ENCODE peak calls at places on chromosome 16, in six cellular contexts. Y is neuronal stem cell, Z is IMR-90, O is H9, P is mesenchymal stem cell, J is trophoblast cell. V is an unnamed sample.

GRCh38 chr16:2897110-2897509 is 14.1 kb downstream of the FLYWCH2 start:
- DNase-seq in P (peak), Z (peak), O (no peak), Y (no peak), J (no peak), V (no peak)

GRCh38 chr16:48918520-48919258 is 308.7 kb upstream of the N4BP1 start:
- DNase-seq in J (peak), O (no peak), Z (no peak), P (no peak), Y (no peak), V (no peak)

GRCh38 chr16:54526916-54527315 is 240.3 kb upstream of the IRX3 start:
- DNase-seq in Z (no peak), Y (no peak), J (peak), O (no peak), P (peak), V (no peak)

GRCh38 chr16:84091460-84091859 is 25.3 kb downstream of the MBTPS1 start:
- DNase-seq in J (no peak), P (no peak), Y (no peak), Z (no peak), O (no peak), V (no peak)

GRCh38 chr16:11560701-11561439 is 25.8 kb downstream of the LITAF start:
- DNase-seq in J (peak), P (peak), Y (no peak), O (no peak), Z (no peak), V (no peak)

GRCh38 chr16:14109077-14109775 is 38.1 kb downstream of the MRTFB start:
- DNase-seq in Z (no peak), Y (no peak), O (no peak), P (no peak), J (no peak), V (no peak)

GRCh38 chr16:23847938-23848337 is 12.2 kb downstream of the PRKCB start:
- DNase-seq in Y (no peak), O (no peak), P (no peak), Z (no peak), J (no peak), V (no peak)

GRCh38 chr16:71894229-71894920 is 956 bp upstream of the IST1 start:
- DNase-seq in Z (peak), P (peak), J (peak), O (peak), Y (peak), V (peak)

GRCh38 chr16:10180042-10180770 is 2.0 kb downstream of the GRIN2A start:
- DNase-seq in Y (no peak), P (no peak), O (no peak), J (no peak), Z (no peak), V (no peak)

GRCh38 chr16:88428156-88428555 is 24.9 kb upstream of the ZFPM1 start:
- DNase-seq in J (no peak), Z (no peak), O (no peak), Y (no peak), P (no peak), V (no peak)

GRCh38 chr16:53817117-53817516 is 113.2 kb downstream of the FTO start:
- DNase-seq in O (no peak), P (peak), J (peak), Y (no peak), Z (peak), V (no peak)

GRCh38 chr16:56281256-56281805 is 90.0 kb downstream of the GNAO1 start:
- DNase-seq in O (peak), P (no peak), J (peak), Y (peak), Z (no peak), V (peak)

GRCh38 chr16:87848676-87849345 is 20.5 kb downstream of the SLC7A5 start:
- DNase-seq in P (no peak), O (no peak), J (no peak), Y (no peak), Z (no peak), V (no peak)

GRCh38 chr16:3672571-3673041 is 18.1 kb downstream of the DNASE1 start:
- DNase-seq in P (no peak), Y (no peak), Z (no peak), J (no peak), O (no peak), V (no peak)

GRCh38 chr16:75379339-75379738 is 54.0 kb downstream of the CFDP1 start:
- DNase-seq in J (no peak), Y (no peak), P (no peak), O (no peak), Z (no peak), V (no peak)

GRCh38 chr16:51408357-51408756 is 257.3 kb upstream of the SALL1 start:
- DNase-seq in J (no peak), O (no peak), Z (peak), P (peak), Y (no peak), V (no peak)

GRCh38 chr16:17038415-17038814 is 432.3 kb downstream of the XYLT1 start:
- DNase-seq in O (no peak), Y (no peak), P (no peak), J (no peak), Z (no peak), V (no peak)

GRCh38 chr16:25084797-25085196 is 26.7 kb upstream of the LCMT1 start:
- DNase-seq in O (no peak), J (no peak), P (no peak), Z (no peak), Y (no peak), V (no peak)

GRCh38 chr16:10979717-10980601 is 35.6 kb downstream of the CLEC16A start:
- DNase-seq in Y (no peak), O (peak), J (no peak), P (no peak), Z (no peak), V (no peak)

GRCh38 chr16:75343311-75343710 is 90.0 kb downstream of the CFDP1 start:
- DNase-seq in O (no peak), J (no peak), Z (no peak), Y (no peak), P (no peak), V (no peak)

GRCh38 chr16:27972500-27972899 is 91.0 kb downstream of the GSG1L start:
- DNase-seq in P (peak), O (peak), J (peak), Z (peak), Y (peak), V (no peak)

GRCh38 chr16:72380283-72380682 is 208.3 kb upstream of the PMFBP1 start:
- DNase-seq in J (no peak), P (no peak), O (no peak), Y (no peak), Z (no peak), V (no peak)

GRCh38 chr16:27374794-27375499 is 27.0 kb upstream of the IL21R start:
- DNase-seq in Y (peak), O (peak), Z (peak), P (peak), J (peak), V (peak)

GRCh38 chr16:1279945-1280589 is 24.2 kb downstream of the TPSD1 start:
- DNase-seq in Y (no peak), P (no peak), Z (no peak), J (no peak), O (no peak), V (no peak)

GRCh38 chr16:3998793-3999478 is 117.3 kb downstream of the ADCY9 start:
- DNase-seq in Y (no peak), O (no peak), Z (peak), P (peak), J (peak), V (no peak)

GRCh38 chr16:30031477-30031918 is 427 bp upstream of the TLCD3B start:
- DNase-seq in P (no peak), J (no peak), Y (no peak), O (peak), Z (no peak), V (no peak)

GRCh38 chr16:8355714-8356113 is 234.6 kb downstream of the TMEM114 start:
- DNase-seq in Z (no peak), P (no peak), O (no peak), Y (no peak), J (no peak), V (no peak)

GRCh38 chr16:58644765-58645487 is 15.3 kb upstream of the CNOT1 start:
- DNase-seq in O (no peak), Z (no peak), Y (no peak), P (no peak), J (peak), V (no peak)

GRCh38 chr16:77531741-77532140 is 96.9 kb upstream of the ADAMTS18 start:
- DNase-seq in Y (no peak), Z (peak), P (peak), J (peak), O (no peak), V (no peak)

GRCh38 chr16:10938844-10939648 is 3.2 kb downstream of the DEXI start:
- DNase-seq in O (no peak), P (no peak), Z (no peak), Y (no peak), J (no peak), V (no peak)

GRCh38 chr16:29831490-29831889 is 11.2 kb downstream of the MVP start:
- DNase-seq in P (no peak), J (no peak), O (no peak), Z (no peak), Y (no peak), V (no peak)

GRCh38 chr16:88706288-88706964 is at the start of the genes CTU2 and RNF166:
- DNase-seq in Z (peak), O (peak), Y (peak), P (peak), J (peak), V (peak)

GRCh38 chr16:11384184-11384955 is 39.1 kb downstream of the RMI2 start:
- DNase-seq in Z (no peak), O (no peak), P (no peak), J (no peak), Y (no peak), V (no peak)

GRCh38 chr16:50272111-50272571 is 5.8 kb downstream of the ADCY7 start:
- DNase-seq in Y (no peak), Z (no peak), J (peak), O (no peak), P (no peak), V (no peak)

GRCh38 chr16:60203525-60204124 is 1469.5 kb upstream of the GOT2 start:
- DNase-seq in Z (peak), Y (no peak), O (no peak), P (no peak), J (no peak), V (no peak)

GRCh38 chr16:27690604-27691003 is 140.7 kb downstream of the KATNIP start:
- DNase-seq in Z (peak), J (peak), Y (no peak), O (peak), P (peak), V (peak)

GRCh38 chr16:88102597-88102996 is 151.4 kb downstream of the BANP start:
- DNase-seq in Y (no peak), Z (no peak), J (no peak), P (no peak), O (no peak), V (no peak)

GRCh38 chr16:74667215-74667765 is 613 bp upstream of the RFWD3 start:
- DNase-seq in J (no peak), Z (peak), P (peak), Y (peak), O (peak), V (peak)

GRCh38 chr16:46747777-46748651 is at the start of gene MYLK3:
- DNase-seq in Y (peak), Z (no peak), P (peak), J (peak), O (peak), V (no peak)
- H2AK5ac ChIP-seq in Y (peak), Z (peak), P (peak), J (peak), O (no peak), V (peak)

GRCh38 chr16:78553268-78554044 is 454.0 kb downstream of the WWOX start:
- DNase-seq in J (no peak), O (peak), Y (no peak), P (no peak), Z (no peak), V (peak)

GRCh38 chr16:78556421-78556820 is 457.0 kb downstream of the WWOX start:
- DNase-seq in Z (no peak), O (no peak), Y (no peak), J (no peak), P (no peak), V (no peak)

DNA sequence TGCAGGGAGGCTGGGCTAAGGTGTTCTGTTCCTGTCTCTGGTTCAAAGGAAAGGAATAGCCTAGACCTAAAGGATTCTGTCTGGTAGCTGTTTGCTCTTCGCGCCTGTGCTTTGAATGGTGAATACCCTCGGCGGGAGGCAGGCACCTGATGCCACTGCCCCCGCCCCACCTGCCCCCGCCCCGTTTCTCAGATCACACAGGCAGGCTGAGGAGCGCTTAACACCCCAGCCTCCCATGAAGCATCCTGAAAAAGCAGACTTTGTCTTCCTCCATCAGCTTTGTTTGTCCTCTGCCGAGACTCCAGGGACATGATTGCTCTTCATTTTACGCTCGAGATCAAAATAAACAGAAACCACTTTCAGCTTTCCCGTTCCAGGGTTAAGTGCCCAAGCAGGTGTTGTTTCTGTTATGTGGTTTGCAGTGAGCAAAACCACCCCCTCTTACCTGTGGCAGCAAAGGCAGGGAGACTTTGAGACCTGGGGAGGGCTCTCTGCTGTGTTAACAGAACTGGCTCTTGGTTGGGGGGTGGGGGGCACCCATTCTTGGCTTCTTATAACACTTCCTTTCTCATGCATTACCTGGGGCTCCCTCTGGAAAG is 452.1 kb downstream of the WWOX start:
- DNase-seq in P (no peak), O (peak), Y (peak), Z (no peak), J (no peak), V (peak)
- H4K91ac ChIP-seq in P (no peak), O (no peak), Y (no peak), Z (no peak), J (no peak), V (peak)

GRCh38 chr16:66618588-66618987 is 14.1 kb downstream of the CMTM3 start:
- DNase-seq in P (peak), Z (peak), J (peak), O (no peak), Y (no peak), V (no peak)
- H2AK5ac ChIP-seq in P (peak), Z (peak), J (no peak), O (no peak), Y (no peak), V (no peak)

DNA sequence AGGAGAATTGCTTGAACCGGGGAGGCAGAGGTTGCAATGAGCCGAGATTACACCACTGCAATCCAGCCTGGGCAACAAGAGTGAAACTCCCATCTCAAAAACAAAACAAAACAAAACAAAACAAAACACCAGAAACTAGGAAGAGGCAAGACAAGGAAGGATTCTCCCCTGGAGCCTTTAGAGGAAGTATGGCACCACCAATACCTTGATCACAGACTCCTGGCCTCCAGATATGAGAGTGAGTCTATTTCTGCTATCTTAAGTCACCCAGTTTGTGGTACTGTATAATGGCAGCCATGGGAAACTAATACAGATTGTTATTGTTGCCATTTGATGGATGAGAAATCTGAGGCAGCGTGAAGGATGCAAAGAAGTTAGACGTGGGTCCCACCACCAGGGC is 14.6 kb upstream of the CPPED1 start:
- DNase-seq in Z (no peak), Y (no peak), O (no peak), P (no peak), J (peak), V (no peak)
- H4K91ac ChIP-seq in Z (no peak), Y (no peak), O (no peak), P (no peak), J (no peak), V (no peak)

GRCh38 chr16:85568519-85568918 is 44.6 kb upstream of the GSE1 start:
- DNase-seq in Y (no peak), P (no peak), J (peak), Z (no peak), O (no peak), V (no peak)
- H2AK5ac ChIP-seq in Y (no peak), P (peak), J (no peak), Z (no peak), O (no peak), V (peak)